ENCODE peak calls at places on chromosomes 5 and 9, in five cellular contexts. R is lower lobe of right lung; X is right cardiac atrium; B is SK-N-SH; Q is CD4-positive, alpha-beta T cell. L is an unnamed sample.
A peak's percentile ranks its signal among the peaks of the same experiment; 100 is the strongest.

GRCh38 chr5:60961685-60962084 is 16.7 kb downstream of the NDUFAF2 start:
- DNase-seq in Q (no peak), B (no peak), X (no peak), R (no peak), L (no peak)

GRCh38 chr5:154648706-154649105 is 106.5 kb upstream of the LARP1 start:
- DNase-seq in R (peak; percentile 56), Q (no peak), B (no peak), X (peak; percentile 66), L (no peak)

GRCh38 chr5:89929834-89930233 is 479.7 kb downstream of the CETN3 start:
- DNase-seq in R (no peak), Q (no peak), B (no peak), X (no peak), L (no peak)

GRCh38 chr5:173315495-173316352 is 12.5 kb downstream of the STC2 start:
- DNase-seq in R (no peak), X (peak; percentile 66), B (peak; percentile 83), Q (no peak), L (peak; percentile 67)

GRCh38 chr5:32173394-32174010 is 617 bp downstream of the GOLPH3 start:
- DNase-seq in X (peak; percentile 77), Q (peak; percentile 22), B (peak; percentile 67), R (peak; percentile 77), L (no peak)

GRCh38 chr5:124871299-124871698 is 124.9 kb upstream of the ZNF608 start:
- DNase-seq in B (no peak), R (no peak), Q (no peak), X (no peak), L (no peak)

GRCh38 chr5:104265531-104266130 is 703.0 kb upstream of the NUDT12 start:
- DNase-seq in R (no peak), Q (no peak), X (no peak), B (no peak), L (no peak)

GRCh38 chr5:143106175-143106574 is 297.3 kb downstream of the NR3C1 start:
- DNase-seq in Q (no peak), R (no peak), X (no peak), B (peak; percentile 45), L (no peak)

GRCh38 chr5:10734050-10734709 is 26.9 kb downstream of the DAP start:
- DNase-seq in X (no peak), Q (no peak), R (no peak), B (no peak), L (no peak)

GRCh38 chr9:131525643-131526565 is 5.2 kb downstream of the UCK1 start:
- DNase-seq in R (no peak), X (peak; percentile 66), Q (no peak), B (no peak), L (no peak)

GRCh38 chr9:89384783-89385182 is 66.5 kb downstream of the SECISBP2 start:
- DNase-seq in Q (no peak), X (peak; percentile 39), R (no peak), B (no peak), L (no peak)

GRCh38 chr5:84696651-84697050 is 312.0 kb upstream of the EDIL3 start:
- DNase-seq in R (no peak), X (no peak), B (no peak), Q (no peak), L (peak; percentile 0)

GRCh38 chr9:122090981-122091380 is 2.1 kb downstream of the TTLL11 start:
- DNase-seq in R (no peak), Q (no peak), B (no peak), X (no peak), L (no peak)

GRCh38 chr9:122095010-122095767 is 2.1 kb upstream of the TTLL11 start:
- DNase-seq in X (no peak), R (no peak), B (peak; percentile 56), Q (peak; percentile 26), L (no peak)

GRCh38 chr9:122090287-122090883 is 2.7 kb downstream of the TTLL11 start:
- DNase-seq in B (no peak), X (no peak), R (no peak), Q (no peak), L (no peak)

GRCh38 chr9:122091682-122092592 is 1.2 kb downstream of the TTLL11 start:
- DNase-seq in Q (no peak), B (no peak), R (no peak), X (no peak), L (no peak)

DNA sequence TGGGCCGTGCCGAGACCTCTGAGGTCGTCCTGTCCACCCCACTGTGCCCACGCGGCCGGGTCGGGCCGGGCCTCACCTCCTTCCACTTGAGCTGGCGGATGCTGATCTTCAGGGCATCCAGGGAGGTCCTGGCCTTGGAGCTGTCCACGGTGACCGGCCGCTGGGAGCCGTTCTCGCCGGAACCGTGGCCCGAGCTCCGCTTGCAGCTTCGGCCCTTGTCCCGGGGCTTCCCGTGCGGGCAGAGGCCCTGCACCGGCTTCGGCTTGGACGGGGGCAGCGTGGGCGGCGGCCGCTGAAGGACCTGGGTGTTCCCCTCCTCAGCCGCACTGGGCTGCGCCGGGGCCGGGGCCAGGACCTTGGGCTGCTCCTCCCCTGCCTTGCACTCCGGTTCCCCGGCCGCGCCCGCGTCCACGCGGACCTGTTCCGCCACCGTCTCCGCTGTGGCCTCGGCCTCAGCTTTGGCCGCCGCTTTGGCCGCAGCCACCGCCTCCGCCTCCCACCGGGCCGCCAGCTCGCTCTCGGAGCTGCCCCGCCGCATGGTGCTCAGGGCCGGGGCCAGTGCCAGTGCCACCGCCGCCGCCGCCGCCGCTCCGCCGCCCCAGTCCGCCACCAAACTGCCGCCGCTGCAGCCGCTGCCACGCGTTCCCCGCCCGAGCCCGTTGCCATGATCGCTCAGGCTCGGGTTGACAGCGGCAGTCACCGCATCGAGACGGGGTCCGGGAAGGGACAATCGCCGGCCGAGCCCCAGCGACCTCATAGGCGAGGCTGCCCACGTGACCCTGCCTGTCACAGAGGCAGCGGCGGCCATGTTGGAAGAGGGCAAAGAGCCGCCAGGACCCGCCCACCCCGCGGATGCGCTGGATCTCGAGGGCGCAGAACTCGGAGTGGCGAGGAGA is at the start of gene TTLL11:
- DNase-seq in X (peak; percentile 99), R (peak; percentile 99), B (peak; percentile 98), Q (peak; percentile 96), L (peak; percentile 78)
- H3K27ac ChIP-seq in X (peak within 1 kb of the TSS; percentile 59), R (peak within 1 kb of the TSS; percentile 77), B (no peak within 1 kb of the TSS), Q (no peak within 1 kb of the TSS), L (no peak within 1 kb of the TSS)

GRCh38 chr9:70602364-70603019 is 188.0 kb upstream of the KLF9 start:
- DNase-seq in R (no peak), B (peak; percentile 66), Q (peak; percentile 14), X (peak; percentile 56), L (peak; percentile 76)
- H3K27ac ChIP-seq in R (peak overlapping the region; percentile 82), B (peak overlapping the region; percentile 90), Q (no peak overlapping the region), X (peak overlapping the region; percentile 94), L (peak overlapping the region; percentile 99)

DNA sequence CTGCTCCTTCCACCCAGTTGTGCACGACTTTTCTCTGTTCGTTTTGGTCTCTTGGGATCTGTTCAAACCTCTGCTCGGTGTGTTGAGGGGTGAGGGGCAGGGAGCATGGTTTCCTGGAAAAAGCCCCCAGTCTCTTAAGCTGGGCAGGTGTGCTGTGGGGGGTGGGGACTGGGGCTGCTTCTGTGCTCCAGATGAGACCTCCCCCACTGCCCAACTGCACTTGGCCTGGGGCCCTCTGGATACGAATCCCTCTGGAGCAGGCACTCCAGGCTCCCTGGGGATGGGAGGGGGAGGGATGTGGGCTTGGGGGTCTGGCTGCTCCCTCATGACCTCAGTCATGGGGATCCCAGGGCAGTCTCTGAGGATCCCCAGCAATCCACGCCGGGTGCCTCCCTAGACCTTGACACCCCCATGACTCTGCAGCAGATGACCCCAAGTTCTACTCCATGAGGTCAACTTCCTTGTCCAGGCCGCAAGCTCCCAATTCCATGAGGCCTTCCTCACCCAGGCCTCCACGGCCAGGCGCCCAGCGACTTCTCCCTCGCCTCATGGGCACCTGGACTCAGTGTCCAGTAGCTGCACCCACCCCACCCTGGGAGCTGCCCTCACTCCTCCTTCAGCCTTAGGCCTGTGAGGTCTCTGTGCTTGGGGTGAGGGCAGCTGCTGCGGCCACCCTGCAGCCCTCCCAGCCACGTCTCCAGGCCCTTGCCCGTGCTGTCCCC is 5.9 kb upstream of the AHRR start:
- DNase-seq in R (no peak), Q (no peak), B (no peak), X (no peak), L (no peak)
- H3K27ac ChIP-seq in R (no peak overlapping the region), Q (no peak overlapping the region), B (no peak overlapping the region), X (no peak overlapping the region), L (no peak overlapping the region)

GRCh38 chr9:127578627-127578951 is 33.5 kb upstream of the STXBP1 start:
- DNase-seq in X (no peak), R (no peak), Q (no peak), B (no peak), L (no peak)

GRCh38 chr9:127575875-127576778 is 36.0 kb upstream of the STXBP1 start:
- DNase-seq in B (no peak), X (no peak), R (no peak), Q (no peak), L (no peak)

GRCh38 chr9:127570533-127571111 is 41.5 kb upstream of the STXBP1 start:
- DNase-seq in B (peak; percentile 74), Q (no peak), X (peak; percentile 61), R (no peak), L (no peak)

GRCh38 chr9:127572961-127573727 is 38.9 kb upstream of the STXBP1 start:
- DNase-seq in B (no peak), X (no peak), Q (no peak), R (no peak), L (no peak)

GRCh38 chr9:127574089-127574921 is 37.8 kb upstream of the STXBP1 start:
- DNase-seq in X (peak; percentile 58), B (no peak), R (peak; percentile 73), Q (no peak), L (no peak)
- H3K27ac ChIP-seq in X (peak overlapping the region; percentile 34), B (peak overlapping the region; percentile 68), R (peak overlapping the region; percentile 87), Q (no peak overlapping the region), L (peak overlapping the region; percentile 94)

GRCh38 chr5:137054792-137055191 is 444.3 kb downstream of the SPOCK1 start:
- DNase-seq in R (no peak), X (no peak), B (no peak), Q (no peak), L (no peak)
- H3K27ac ChIP-seq in R (no peak overlapping the region), X (no peak overlapping the region), B (no peak overlapping the region), Q (no peak overlapping the region), L (no peak overlapping the region)

GRCh38 chr5:109916481-109917153 is 226.9 kb downstream of the MAN2A1 start:
- DNase-seq in Q (no peak), X (no peak), B (no peak), R (no peak), L (no peak)

GRCh38 chr5:109917966-109918365 is 228.2 kb downstream of the MAN2A1 start:
- DNase-seq in R (no peak), X (no peak), Q (no peak), B (no peak), L (no peak)

GRCh38 chr5:109911731-109912130 is 222.0 kb downstream of the MAN2A1 start:
- DNase-seq in Q (no peak), R (no peak), B (peak; percentile 62), X (no peak), L (no peak)

GRCh38 chr5:109917154-109917546 is 227.4 kb downstream of the MAN2A1 start:
- DNase-seq in B (no peak), Q (no peak), X (no peak), R (no peak), L (no peak)

DNA sequence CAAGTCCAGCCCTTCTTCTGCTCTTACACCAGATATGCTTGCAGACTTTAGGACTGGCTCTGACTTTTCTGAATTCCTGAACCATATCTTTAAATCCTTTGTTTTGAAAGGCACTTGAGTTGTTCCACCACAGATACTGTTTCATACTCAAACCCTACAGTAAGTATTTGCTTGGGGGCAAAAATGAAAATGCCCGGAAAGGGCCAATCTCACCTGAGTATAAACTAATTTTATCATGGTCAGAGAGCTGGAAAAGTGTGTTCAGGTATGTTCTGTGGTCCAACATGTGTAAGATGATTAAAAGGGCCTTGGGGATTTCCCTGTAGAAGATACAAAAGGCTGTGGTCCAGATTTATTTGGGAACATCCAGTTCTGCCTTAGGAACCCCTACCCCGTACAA is 225.2 kb downstream of the MAN2A1 start:
- DNase-seq in R (no peak), Q (no peak), B (no peak), X (no peak), L (no peak)
- H3K27ac ChIP-seq in R (no peak overlapping the region), Q (no peak overlapping the region), B (no peak overlapping the region), X (no peak overlapping the region), L (no peak overlapping the region)